ENCODE peak calls at places on chromosomes 11 and 22, in five cellular contexts. I is kidney epithelial cell, J is left ventricle myocardium inferior, D is mucosa of descending colon, N is BJ. H is an unnamed sample.

GRCh38 chr11:13183094-13183825 is 94.3 kb upstream of the BMAL1 start:
- DNase-seq in N (peak; percentile 34), J (no peak), I (no peak), D (no peak), H (peak; percentile 75)

GRCh38 chr11:33735426-33736147 is 636 bp downstream of the CD59 start:
- DNase-seq in J (peak; percentile 39), I (no peak), N (no peak), D (peak; percentile 74), H (no peak)

GRCh38 chr22:22023581-22024137 is 41.1 kb upstream of the TOP3B start:
- DNase-seq in J (no peak), D (no peak), N (no peak), I (no peak), H (peak; percentile 42)

GRCh38 chr11:23359297-23359696 is 499.0 kb upstream of the CCDC179 start:
- DNase-seq in J (no peak), D (no peak), I (peak; percentile 29), N (peak; percentile 74), H (peak; percentile 97)

GRCh38 chr22:20639343-20639742 is 131.9 kb downstream of the MED15 start:
- DNase-seq in J (no peak), N (no peak), D (no peak), I (no peak), H (no peak)

GRCh38 chr11:133834399-133835257 is 10.7 kb downstream of the SPATA19 start:
- DNase-seq in D (no peak), N (no peak), I (no peak), J (no peak), H (no peak)

GRCh38 chr11:96384156-96384555 is 5.6 kb downstream of the CCDC82 start:
- DNase-seq in N (no peak), J (no peak), I (no peak), D (no peak), H (no peak)

GRCh38 chr22:46593211-46593676 is 26.9 kb upstream of the GRAMD4 start:
- DNase-seq in I (no peak), D (peak; percentile 72), N (no peak), J (no peak), H (no peak)

GRCh38 chr11:74466916-74467885 is at the start of gene KCNE3:
- DNase-seq in D (peak; percentile 78), I (no peak), N (no peak), J (peak; percentile 69), H (peak; percentile 78)

GRCh38 chr11:74773481-74773880 is 24.8 kb downstream of the RNF169 start:
- DNase-seq in D (no peak), I (no peak), J (no peak), N (no peak), H (peak; percentile 25)

GRCh38 chr22:31044262-31044861 is 36.8 kb upstream of the SMTN start:
- DNase-seq in I (no peak), J (peak; percentile 57), D (peak; percentile 49), N (no peak), H (peak; percentile 63)

GRCh38 chr11:7858001-7858400 is 61.3 kb upstream of the OR5P2 start:
- DNase-seq in D (no peak), J (no peak), I (no peak), N (no peak), H (no peak)

GRCh38 chr22:20031732-20032406 is 11.0 kb downstream of the TANGO2 start:
- DNase-seq in J (no peak), I (no peak), N (no peak), D (peak; percentile 84), H (no peak)

GRCh38 chr11:61071208-61071681 is 31.0 kb upstream of the CD5 start:
- DNase-seq in J (no peak), I (no peak), D (no peak), N (no peak), H (no peak)

DNA sequence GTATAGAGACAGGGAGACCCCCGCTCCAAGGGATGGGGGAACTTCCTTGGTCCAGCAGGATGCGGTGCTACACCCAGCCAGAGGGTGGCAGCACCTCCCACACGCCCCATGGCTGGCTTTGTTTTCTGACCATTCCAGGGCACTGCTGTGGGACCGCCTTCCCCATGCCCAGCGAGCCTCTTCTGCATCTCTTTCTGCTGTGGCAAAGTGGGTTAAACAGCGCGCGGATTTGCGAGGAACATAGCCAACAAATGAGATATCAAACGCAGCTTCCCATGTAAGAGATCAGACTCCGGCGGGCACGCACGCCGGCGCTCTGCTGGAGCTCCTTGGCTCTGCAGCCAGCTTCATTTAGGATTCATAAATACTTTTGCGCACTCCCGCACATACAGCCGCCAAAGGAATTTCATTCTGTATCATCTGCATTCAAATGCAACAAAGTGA is 485.8 kb upstream of the CADM1 start:
- DNase-seq in J (no peak), D (no peak), I (no peak), N (no peak), H (no peak)
- H3K4me3 ChIP-seq in J (peak overlapping the region; percentile 44), D (no peak overlapping the region), I (no peak overlapping the region), N (no peak overlapping the region), H (no peak overlapping the region)

GRCh38 chr11:6653055-6653454 is 2.6 kb downstream of the DCHS1 start:
- DNase-seq in J (no peak), N (no peak), I (no peak), D (no peak), H (no peak)
- TF ChIP-seq CTCF in J (no peak), N (no peak), I (no peak), D (no peak), H (no peak)

GRCh38 chr11:90223248-90223585 is 368 bp upstream of the CHORDC1 start:
- DNase-seq in J (no peak), D (no peak), N (no peak), I (no peak), H (no peak)
- H3K4me3 ChIP-seq in J (peak overlapping the region; percentile 91), D (peak overlapping the region; percentile 89), N (peak overlapping the region; percentile 73), I (peak overlapping the region; percentile 93), H (peak overlapping the region; percentile 82)

GRCh38 chr11:119605137-119605675 is 123.8 kb downstream of the NECTIN1 start:
- DNase-seq in I (no peak), J (no peak), D (no peak), N (no peak), H (no peak)

GRCh38 chr11:119599864-119600593 is 129.0 kb downstream of the NECTIN1 start:
- DNase-seq in N (no peak), D (no peak), I (no peak), J (no peak), H (no peak)

GRCh38 chr11:119607726-119608125 is 121.3 kb downstream of the NECTIN1 start:
- DNase-seq in D (no peak), N (no peak), J (no peak), I (no peak), H (no peak)

GRCh38 chr11:119608201-119608600 is 120.8 kb downstream of the NECTIN1 start:
- DNase-seq in D (no peak), J (no peak), I (no peak), N (no peak), H (no peak)

GRCh38 chr11:119602745-119603373 is 126.1 kb downstream of the NECTIN1 start:
- DNase-seq in I (no peak), N (no peak), D (no peak), J (no peak), H (no peak)
- TF ChIP-seq CTCF in I (no peak), N (no peak), D (no peak), J (no peak), H (peak; percentile 33)

GRCh38 chr11:44307340-44308099 is 2.4 kb downstream of the ALX4 start:
- DNase-seq in D (no peak), I (no peak), J (no peak), N (no peak), H (no peak)

GRCh38 chr11:44304091-44305084 is 5.6 kb downstream of the ALX4 start:
- DNase-seq in D (no peak), I (no peak), J (no peak), N (no peak), H (no peak)

GRCh38 chr11:44306469-44307244 is 3.3 kb downstream of the ALX4 start:
- DNase-seq in J (no peak), I (no peak), D (no peak), N (no peak), H (no peak)

GRCh38 chr11:44305149-44305642 is 4.7 kb downstream of the ALX4 start:
- DNase-seq in I (no peak), D (no peak), J (no peak), N (no peak), H (no peak)

GRCh38 chr11:44305643-44306468 is 4.1 kb downstream of the ALX4 start:
- DNase-seq in I (no peak), N (no peak), J (no peak), D (no peak), H (peak; percentile 32)
- H3K4me3 ChIP-seq in I (peak overlapping the region; percentile 37), N (peak overlapping the region; percentile 45), J (peak overlapping the region; percentile 66), D (peak overlapping the region; percentile 12), H (peak overlapping the region; percentile 50)

GRCh38 chr22:44425356-44425755 is 72.7 kb downstream of the RTL6 start:
- DNase-seq in D (no peak), I (no peak), N (no peak), J (no peak), H (no peak)

GRCh38 chr22:44424131-44424711 is 73.8 kb downstream of the RTL6 start:
- DNase-seq in N (no peak), D (peak; percentile 4), I (no peak), J (no peak), H (no peak)

GRCh38 chr22:44423556-44423955 is 74.5 kb downstream of the RTL6 start:
- DNase-seq in J (no peak), N (no peak), I (no peak), D (peak; percentile 20), H (no peak)

GRCh38 chr22:44422742-44423370 is 75.2 kb downstream of the RTL6 start:
- DNase-seq in D (peak; percentile 17), N (no peak), I (no peak), J (no peak), H (no peak)

DNA sequence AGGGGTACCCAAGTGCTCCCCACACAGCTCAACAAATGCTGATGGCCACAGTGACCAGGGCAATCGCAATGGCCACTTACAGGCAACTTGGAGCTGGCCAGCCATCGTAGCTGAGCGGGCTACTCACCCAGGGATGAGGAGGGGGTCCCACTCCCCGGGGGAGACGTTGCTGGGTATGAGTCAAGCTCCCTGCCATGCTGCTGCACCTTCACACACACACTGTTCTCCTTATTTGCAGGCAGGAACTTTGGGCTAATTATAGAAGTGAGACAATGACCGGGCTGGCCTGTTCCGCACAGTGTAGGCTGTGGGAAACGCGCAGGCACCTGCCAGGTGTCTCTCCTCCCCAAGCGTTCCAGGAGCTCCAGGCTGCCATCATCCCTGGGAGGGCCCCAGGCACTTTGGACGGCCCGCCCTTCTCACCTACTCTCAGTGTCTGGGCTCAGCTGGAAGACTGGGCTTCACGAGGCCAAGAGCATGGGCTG is 73.1 kb downstream of the RTL6 start:
- DNase-seq in D (no peak), N (no peak), I (no peak), J (no peak), H (no peak)
- TF ChIP-seq CTCF in D (no peak), N (no peak), I (no peak), J (no peak), H (no peak)